ENCODE peak calls at places on chromosomes 7 and 10, in four cellular contexts. V, U, M and A are unnamed samples.

GRCh38 chr10:133144771-133145170 is 15.2 kb upstream of the KNDC1 start:
- DNase-seq in V (no peak), U (no peak), M (no peak), A (no peak)

GRCh38 chr7:8228766-8229674 is 32.9 kb downstream of the ICA1 start:
- DNase-seq in V (no peak), U (no peak), M (no peak), A (no peak)

GRCh38 chr10:115939101-115939815 is 333.7 kb downstream of the GFRA1 start:
- DNase-seq in V (no peak), U (no peak), M (no peak), A (no peak)

GRCh38 chr7:123977081-123977480 is 52.0 kb downstream of the SPAM1 start:
- DNase-seq in V (no peak), U (no peak), M (no peak), A (no peak)

GRCh38 chr10:6669269-6669859 is 89.3 kb upstream of the PRKCQ start:
- DNase-seq in V (no peak), U (no peak), M (peak), A (no peak)

GRCh38 chr10:63929826-63930467 is 408.7 kb downstream of the REEP3 start:
- DNase-seq in V (no peak), U (no peak), M (no peak), A (no peak)

GRCh38 chr7:133583545-133584171 is 330.8 kb downstream of the EXOC4 start:
- DNase-seq in V (no peak), U (no peak), M (no peak), A (no peak)

GRCh38 chr10:125155101-125155500 is 5.3 kb downstream of the CTBP2 start:
- DNase-seq in V (no peak), U (no peak), M (no peak), A (no peak)

GRCh38 chr10:80444646-80445319 is 9.3 kb upstream of the TSPAN14 start:
- DNase-seq in V (peak), U (peak), M (no peak), A (peak)

GRCh38 chr7:18508441-18509427 is 13.2 kb downstream of the HDAC9 start:
- DNase-seq in V (no peak), U (no peak), M (peak), A (no peak)

GRCh38 chr7:156640949-156641485 is 443 bp downstream of the RNF32 start:
- DNase-seq in V (peak), U (peak), M (no peak), A (no peak)

GRCh38 chr10:104331208-104331838 is 6.9 kb downstream of the ITPRIP start:
- DNase-seq in V (peak), U (no peak), M (no peak), A (no peak)

GRCh38 chr7:53325061-53325460 is 289.6 kb downstream of the POM121L12 start:
- DNase-seq in V (no peak), U (no peak), M (no peak), A (no peak)

GRCh38 chr7:469591-469961 is 50.1 kb downstream of the PDGFA start:
- DNase-seq in V (peak), U (no peak), M (no peak), A (no peak)

GRCh38 chr7:9978111-9979064 is 995.3 kb upstream of the PHF14 start:
- DNase-seq in V (no peak), U (no peak), M (no peak), A (no peak)

GRCh38 chr7:73858807-73859206 is 2.2 kb upstream of the TMEM270 start:
- DNase-seq in V (no peak), U (no peak), M (no peak), A (no peak)

GRCh38 chr7:144391823-144392255 is 11.7 kb downstream of the NOBOX start:
- DNase-seq in V (no peak), U (no peak), M (peak), A (no peak)

GRCh38 chr7:29527709-29528108 is 35.9 kb upstream of the PRR15 start:
- DNase-seq in V (no peak), U (no peak), M (no peak), A (no peak)

GRCh38 chr7:101494602-101495329 is 132.1 kb downstream of the COL26A1 start:
- DNase-seq in V (no peak), U (no peak), M (no peak), A (no peak)

GRCh38 chr7:116122972-116123595 is 87.3 kb upstream of the TES start:
- DNase-seq in V (no peak), U (no peak), M (peak), A (no peak)

GRCh38 chr10:99926925-99927718 is 82.6 kb downstream of the DNMBP start:
- DNase-seq in V (peak), U (no peak), M (no peak), A (no peak)

GRCh38 chr7:77360104-77360503 is 56.0 kb downstream of the GSAP start:
- DNase-seq in V (no peak), U (no peak), M (no peak), A (no peak)

GRCh38 chr10:15720635-15721310 is 1.1 kb upstream of the ITGA8 start:
- DNase-seq in V (no peak), U (no peak), M (no peak), A (no peak)

GRCh38 chr10:9268176-9268575 is 1213.7 kb downstream of the GATA3 start:
- DNase-seq in V (no peak), U (no peak), M (no peak), A (no peak)

GRCh38 chr7:144812379-144813283 is 23.2 kb downstream of the TPK1 start:
- DNase-seq in V (no peak), U (peak), M (no peak), A (no peak)

DNA sequence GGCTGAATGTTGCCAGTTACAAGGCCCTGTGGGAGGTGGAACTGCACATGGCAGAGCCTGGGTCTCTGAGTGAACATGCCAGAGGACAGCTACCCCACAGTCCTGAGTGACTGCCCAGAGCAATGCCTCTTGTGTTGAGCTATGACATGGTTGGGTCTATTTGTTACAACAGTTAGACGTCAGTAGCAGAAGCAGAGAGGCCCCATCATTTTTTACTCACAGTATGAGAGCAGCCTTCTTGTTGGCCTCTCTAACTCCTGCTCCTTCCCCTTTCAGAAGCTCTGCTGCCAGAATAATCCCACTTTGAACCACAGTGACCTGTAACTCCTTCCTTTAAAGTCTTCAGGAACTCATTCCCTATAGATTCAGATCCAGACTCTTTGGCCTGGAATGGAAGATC is 30.8 kb upstream of the NRP1 start:
- DNase-seq in V (no peak), U (no peak), M (no peak), A (no peak)
- H3K27ac ChIP-seq in V (no peak), U (no peak), M (peak), A (no peak)

GRCh38 chr7:38186593-38187314 is 8.7 kb downstream of the STARD3NL start:
- DNase-seq in V (no peak), U (no peak), M (no peak), A (no peak)
- H3K27ac ChIP-seq in V (no peak), U (no peak), M (no peak), A (no peak)

DNA sequence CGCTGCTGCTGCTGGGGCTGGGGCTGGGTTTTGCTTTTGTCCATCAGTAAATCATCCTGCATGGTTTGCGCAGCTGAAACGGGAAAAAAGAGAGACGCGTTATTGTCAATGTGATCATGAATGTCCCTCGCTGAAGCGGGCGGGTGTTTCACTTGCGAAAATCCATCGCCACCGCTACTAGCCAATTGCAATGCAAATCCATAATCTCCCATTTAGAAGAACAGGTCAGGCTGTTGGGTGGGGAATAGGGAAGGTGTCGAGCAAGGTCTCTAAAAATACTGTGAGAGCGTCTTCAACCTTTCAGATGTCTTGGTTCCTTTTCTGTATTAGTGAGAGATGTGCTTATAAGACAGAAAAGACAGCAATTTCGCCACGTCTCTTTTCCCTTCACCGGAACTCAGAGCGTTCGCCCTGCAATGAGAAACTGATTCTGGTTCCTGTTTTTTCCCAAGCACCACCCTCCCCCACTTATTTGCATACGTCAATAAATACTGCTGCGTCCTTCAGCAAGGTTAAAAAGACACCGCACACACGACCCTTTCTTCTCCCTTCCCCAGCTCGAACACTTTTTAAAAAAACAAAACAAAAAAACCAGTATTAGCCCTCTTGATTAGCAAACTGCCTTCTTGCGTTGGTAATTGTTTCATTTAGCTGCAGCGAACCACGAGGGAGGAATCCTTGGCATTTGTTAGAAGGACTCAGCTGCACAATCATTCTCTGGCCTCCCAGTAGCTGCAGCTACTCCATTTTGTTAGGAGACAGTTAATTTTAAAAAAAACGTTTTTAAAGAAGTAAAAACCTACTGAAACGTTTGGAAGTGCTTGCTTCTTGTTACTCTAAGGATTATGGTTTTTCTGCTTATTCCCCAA is 50.4 kb downstream of the CPEB3 start:
- DNase-seq in V (peak), U (no peak), M (no peak), A (peak)
- H3K27ac ChIP-seq in V (peak), U (no peak), M (peak), A (peak)

GRCh38 chr7:47342646-47343045 is 239.3 kb downstream of the TNS3 start:
- DNase-seq in V (peak), U (no peak), M (no peak), A (no peak)

GRCh38 chr7:47344171-47344955 is 237.5 kb downstream of the TNS3 start:
- DNase-seq in V (peak), U (no peak), M (no peak), A (no peak)

GRCh38 chr7:47345754-47346377 is 236.0 kb downstream of the TNS3 start:
- DNase-seq in V (peak), U (no peak), M (no peak), A (no peak)

GRCh38 chr7:47340490-47340889 is 241.4 kb downstream of the TNS3 start:
- DNase-seq in V (no peak), U (no peak), M (no peak), A (no peak)

GRCh38 chr7:47343056-47343455 is 238.9 kb downstream of the TNS3 start:
- DNase-seq in V (peak), U (no peak), M (no peak), A (no peak)
- H3K27ac ChIP-seq in V (no peak), U (no peak), M (no peak), A (no peak)

GRCh38 chr7:155567646-155568334 is 21.4 kb upstream of the CNPY1 start:
- DNase-seq in V (no peak), U (no peak), M (no peak), A (no peak)

GRCh38 chr7:155569681-155570080 is 23.3 kb upstream of the CNPY1 start:
- DNase-seq in V (no peak), U (no peak), M (no peak), A (no peak)

GRCh38 chr7:155568335-155568660 is 21.9 kb upstream of the CNPY1 start:
- DNase-seq in V (no peak), U (no peak), M (no peak), A (no peak)

GRCh38 chr7:155570171-155570958 is 24.0 kb upstream of the CNPY1 start:
- DNase-seq in V (no peak), U (no peak), M (no peak), A (no peak)

GRCh38 chr7:155568961-155569360 is 22.6 kb upstream of the CNPY1 start:
- DNase-seq in V (no peak), U (no peak), M (no peak), A (no peak)
- H3K27ac ChIP-seq in V (no peak), U (no peak), M (no peak), A (no peak)

DNA sequence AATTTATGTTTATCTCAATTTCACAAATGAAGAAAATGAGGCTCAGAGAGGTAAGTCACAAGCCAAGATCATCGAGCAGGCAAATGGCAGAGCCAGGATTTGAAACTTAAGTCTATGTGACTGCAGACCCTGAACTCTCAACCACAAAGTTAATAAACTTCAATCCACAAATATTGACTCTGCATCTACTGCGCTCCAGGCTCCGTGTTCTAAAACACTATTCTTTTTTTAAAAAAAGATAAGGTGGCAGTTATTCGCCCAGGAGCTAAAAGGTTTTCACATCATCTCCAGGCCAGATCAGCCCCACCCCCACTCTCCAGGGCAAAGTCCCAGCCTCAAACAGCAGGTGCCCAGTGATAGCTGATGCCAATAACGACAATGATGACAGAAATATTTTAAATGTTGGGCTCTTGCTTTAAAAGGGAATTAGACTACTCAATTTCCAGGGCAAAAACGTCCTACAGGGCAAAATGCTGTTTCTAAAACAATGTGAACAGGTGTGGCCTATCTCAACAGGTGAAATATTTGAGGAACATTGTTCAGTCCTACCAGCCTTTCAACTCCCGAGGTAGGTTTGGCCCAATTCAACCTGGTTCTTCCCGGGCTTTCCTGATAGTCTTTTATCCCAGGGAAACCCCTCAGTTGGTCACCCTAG is 85.2 kb downstream of the SORBS1 start:
- DNase-seq in V (peak), U (no peak), M (no peak), A (no peak)
- H3K27ac ChIP-seq in V (peak), U (no peak), M (no peak), A (peak)

DNA sequence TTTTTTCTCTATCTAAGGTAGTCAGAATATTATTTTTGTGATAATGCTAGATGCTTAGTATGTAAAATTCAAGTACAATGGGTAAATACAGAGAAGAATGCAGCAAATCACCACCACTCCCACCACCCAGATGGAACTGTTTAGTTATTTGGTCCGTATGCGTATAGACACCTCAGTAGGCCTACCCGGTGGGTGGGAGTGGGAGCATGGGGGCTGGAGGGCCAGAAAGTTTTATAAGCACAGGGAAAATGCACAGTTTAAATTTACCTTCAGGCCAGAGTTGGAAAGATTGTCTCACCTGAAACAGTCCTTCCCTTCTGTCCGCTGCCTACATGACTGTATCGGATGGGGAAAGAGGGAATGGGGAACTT is 15.5 kb downstream of the CHST3 start:
- DNase-seq in V (no peak), U (no peak), M (no peak), A (no peak)
- H3K27ac ChIP-seq in V (peak), U (no peak), M (no peak), A (peak)

GRCh38 chr10:122342293-122343134 is 32.0 kb upstream of the PLEKHA1 start:
- DNase-seq in V (peak), U (peak), M (peak), A (peak)

GRCh38 chr10:122341141-122341810 is 33.2 kb upstream of the PLEKHA1 start:
- DNase-seq in V (no peak), U (no peak), M (no peak), A (no peak)

GRCh38 chr10:122336332-122336731 is 38.2 kb upstream of the PLEKHA1 start:
- DNase-seq in V (no peak), U (no peak), M (no peak), A (no peak)

GRCh38 chr10:122336961-122337360 is 37.5 kb upstream of the PLEKHA1 start:
- DNase-seq in V (no peak), U (no peak), M (no peak), A (no peak)

DNA sequence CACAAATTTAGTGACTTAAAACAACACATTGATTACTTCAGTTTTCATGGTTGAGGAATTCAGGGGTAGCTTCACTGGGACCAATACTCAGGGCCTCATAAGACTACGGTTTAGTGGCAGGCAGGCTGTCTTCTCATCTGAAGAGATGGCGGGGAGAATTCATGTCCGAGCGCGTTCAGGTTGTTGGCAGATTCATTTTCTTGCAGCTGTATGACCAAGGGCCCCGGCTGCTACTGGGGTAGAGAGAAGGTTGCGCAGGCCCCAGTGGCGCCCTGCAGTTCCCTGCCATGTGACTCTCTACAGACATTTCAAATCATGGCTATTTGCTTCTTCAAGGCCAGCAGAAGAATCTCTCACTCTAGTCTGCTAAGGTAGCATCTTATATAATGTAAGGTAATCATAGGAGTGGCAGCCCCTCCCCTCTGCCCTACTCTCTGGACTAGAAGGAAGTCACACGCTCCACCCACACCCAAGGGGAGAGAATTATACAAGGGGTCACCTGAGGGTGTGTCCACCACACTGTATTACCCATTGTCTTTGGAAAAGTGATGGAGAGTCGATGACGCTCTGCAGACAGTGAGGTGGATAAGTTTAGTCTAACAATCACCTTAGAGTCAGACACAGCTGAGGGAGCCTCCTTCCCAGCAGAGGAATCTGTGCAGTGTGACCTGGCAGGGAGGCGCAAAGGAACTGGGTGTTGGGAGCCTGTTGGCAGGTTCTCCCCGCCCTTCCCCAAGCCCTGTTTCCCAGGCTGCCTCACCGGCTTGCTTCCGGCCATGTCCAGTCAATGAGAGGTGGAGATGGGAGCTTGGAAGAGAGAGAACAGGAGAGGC is 35.7 kb upstream of the PLEKHA1 start:
- DNase-seq in V (peak), U (no peak), M (no peak), A (no peak)
- H3K27ac ChIP-seq in V (peak), U (no peak), M (no peak), A (no peak)